ENCODE peak calls at places on chromosomes 5 and 9, in four cellular contexts. H is A549, B is tibial nerve, J is heart left ventricle. M is an unnamed sample.
A peak's percentile ranks its signal among the peaks of the same experiment; 100 is the strongest.

GRCh38 chr5:127957183-127957582 is 126.4 kb upstream of the SLC12A2 start:
- DNase-seq in H (peak; percentile 47), B (no peak), J (no peak), M (no peak)

GRCh38 chr5:179805070-179805528 is 1.6 kb downstream of the MGAT4B start:
- DNase-seq in H (no peak), B (no peak), J (no peak), M (peak; percentile 72)

GRCh38 chr5:111069839-111070238 is 1.7 kb upstream of the TSLP start:
- DNase-seq in H (no peak), B (no peak), J (no peak), M (no peak)

GRCh38 chr5:102863764-102864560 is 108.9 kb downstream of the PAM start:
- DNase-seq in H (no peak), B (no peak), J (no peak), M (no peak)

GRCh38 chr5:157431544-157432200 is 28.3 kb upstream of the NIPAL4 start:
- DNase-seq in H (peak; percentile 35), B (no peak), J (peak; percentile 30), M (no peak)

GRCh38 chr9:93813687-93814560 is 141.2 kb downstream of the BARX1 start:
- DNase-seq in H (no peak), B (no peak), J (no peak), M (no peak)

GRCh38 chr5:2329741-2330140 is 421.7 kb downstream of the IRX2 start:
- DNase-seq in H (no peak), B (no peak), J (no peak), M (no peak)

GRCh38 chr5:179271821-179272325 is 73.4 kb downstream of the ADAMTS2 start:
- DNase-seq in H (no peak), B (peak; percentile 10), J (peak; percentile 17), M (no peak)

GRCh38 chr9:31588010-31588409 is 796.4 kb upstream of the ACO1 start:
- DNase-seq in H (no peak), B (no peak), J (no peak), M (no peak)

GRCh38 chr9:40925149-40925548 is 203.3 kb downstream of the FOXD4L6 start:
- DNase-seq in H (no peak), B (no peak), J (no peak), M (no peak)
- H3K9me3 ChIP-seq in H (peaks cover 71% of the 10 kb centered on the region), B (peaks cover 9% of the 10 kb centered on the region), J (peaks cover 83% of the 10 kb centered on the region), M (peaks cover 8% of the 10 kb centered on the region)

GRCh38 chr5:99453181-99453580 is 524.4 kb upstream of the CHD1 start:
- DNase-seq in H (no peak), B (no peak), J (no peak), M (no peak)
- H3K4me1 ChIP-seq in H (no peaks in the 10 kb centered on the region), B (no peaks in the 10 kb centered on the region), J (no peaks in the 10 kb centered on the region), M (no peaks in the 10 kb centered on the region)

DNA sequence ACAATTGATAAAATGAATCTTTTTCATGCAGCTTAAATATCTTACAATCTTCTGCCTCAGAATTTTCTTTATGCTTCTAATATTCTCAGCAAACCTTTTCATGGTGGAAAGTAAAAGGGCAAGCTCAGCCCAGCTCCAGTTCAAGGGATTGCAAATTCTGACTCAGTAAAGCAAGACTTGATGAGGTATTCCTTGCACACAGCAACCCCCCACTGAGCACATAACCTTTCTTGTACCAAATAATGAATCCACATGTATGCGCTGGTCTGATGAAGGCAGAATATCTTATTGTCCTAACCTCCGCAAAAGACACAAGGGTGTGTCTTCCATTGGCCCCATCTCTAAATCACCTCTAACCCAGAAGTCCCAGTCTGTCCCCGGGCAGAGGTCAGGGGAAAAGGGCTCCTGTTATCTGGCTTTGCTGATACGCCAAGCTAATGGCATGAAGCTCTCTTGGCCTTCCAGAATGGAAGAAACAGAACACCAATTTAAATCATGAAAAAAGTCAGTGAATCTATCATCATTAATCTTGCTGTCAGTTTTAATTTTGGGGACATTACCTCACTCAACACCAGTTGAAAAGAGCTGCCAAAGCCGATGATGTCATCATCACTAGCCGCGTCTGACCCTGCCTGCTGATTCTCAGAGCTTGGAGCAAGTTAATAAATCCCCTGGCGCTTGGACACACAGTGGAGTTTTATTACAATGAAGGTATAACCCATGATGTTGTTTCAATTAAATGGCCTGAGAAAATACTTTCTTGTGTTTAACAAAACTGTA is 592.4 kb upstream of the CLINT1 start:
- DNase-seq in H (no peak), B (peak; percentile 18), J (peak; percentile 66), M (no peak)
- H3K27ac ChIP-seq in H (no peak overlapping the region), B (no peak overlapping the region), J (peak overlapping the region; percentile 17), M (no peak overlapping the region)

GRCh38 chr5:165258188-165258855 is 1752.9 kb downstream of the MAT2B start:
- DNase-seq in H (no peak), B (no peak), J (no peak), M (no peak)
- H3K9me3 ChIP-seq in H (no peaks in the 10 kb centered on the region), B (no peaks in the 10 kb centered on the region), J (no peaks in the 10 kb centered on the region), M (no peaks in the 10 kb centered on the region)

GRCh38 chr9:115590016-115590415 is 472.1 kb upstream of the TNC start:
- DNase-seq in H (peak; percentile 12), B (no peak), J (no peak), M (no peak)
- H3K4me1 ChIP-seq in H (peaks cover 58% of the 10 kb centered on the region), B (peaks cover 3% of the 10 kb centered on the region), J (no peaks in the 10 kb centered on the region), M (no peaks in the 10 kb centered on the region)

GRCh38 chr9:38041564-38042267 is 27.3 kb downstream of the SHB start:
- DNase-seq in H (no peak), B (no peak), J (no peak), M (no peak)

GRCh38 chr9:38037981-38038306 is 31.1 kb downstream of the SHB start:
- DNase-seq in H (no peak), B (no peak), J (no peak), M (no peak)

GRCh38 chr9:38038307-38039089 is 30.5 kb downstream of the SHB start:
- DNase-seq in H (no peak), B (no peak), J (no peak), M (no peak)

GRCh38 chr9:38039907-38040682 is 28.9 kb downstream of the SHB start:
- DNase-seq in H (no peak), B (no peak), J (no peak), M (no peak)

GRCh38 chr9:38039090-38039906 is 29.7 kb downstream of the SHB start:
- DNase-seq in H (no peak), B (no peak), J (no peak), M (no peak)
- H3K27ac ChIP-seq in H (peak overlapping the region; percentile 84), B (peak overlapping the region; percentile 4), J (peak overlapping the region; percentile 77), M (peak overlapping the region; percentile 15)

GRCh38 chr5:17891881-17892280 is 257.6 kb downstream of the TAF11L14 start:
- DNase-seq in H (no peak), B (no peak), J (no peak), M (no peak)
- H3K9me3 ChIP-seq in H (no peaks in the 10 kb centered on the region), B (no peaks in the 10 kb centered on the region), J (no peaks in the 10 kb centered on the region), M (no peaks in the 10 kb centered on the region)

DNA sequence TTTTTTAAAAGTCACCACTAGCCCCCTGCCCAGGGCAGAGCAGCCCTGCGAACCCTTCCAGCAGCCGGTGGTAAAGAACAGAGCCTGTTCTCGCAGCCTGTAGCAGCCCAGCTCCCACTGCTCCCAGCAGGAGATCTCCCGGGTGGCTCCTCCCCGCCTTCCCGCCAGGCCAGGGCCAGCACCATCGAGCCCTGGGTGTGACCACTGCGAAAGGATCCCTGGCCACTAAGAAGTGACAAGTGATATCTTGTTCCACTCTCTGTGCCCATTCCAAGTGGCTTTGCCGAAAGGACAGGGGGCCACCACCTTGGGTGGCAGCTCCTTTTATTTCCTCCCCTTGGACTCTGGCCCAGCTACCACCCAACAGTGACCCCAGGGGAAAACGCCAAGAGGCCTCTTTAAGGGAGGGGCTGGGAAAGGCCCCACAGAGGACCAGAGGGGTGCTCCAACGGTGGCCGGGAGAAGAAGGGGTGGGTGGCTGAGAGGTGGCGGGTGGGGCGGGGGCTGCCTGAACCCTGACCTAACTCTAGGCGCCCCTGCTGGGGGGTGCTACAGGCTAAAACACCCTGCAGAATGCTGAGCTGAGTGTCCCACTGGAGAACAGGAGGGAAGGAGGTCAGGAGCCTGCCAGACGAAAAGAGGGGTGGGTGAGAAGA is 1.6 kb downstream of the NACC2 start:
- DNase-seq in H (peak; percentile 84), B (no peak), J (no peak), M (no peak)
- H3K4me1 ChIP-seq in H (peaks cover 57% of the 10 kb centered on the region), B (peaks cover 51% of the 10 kb centered on the region), J (peaks cover 52% of the 10 kb centered on the region), M (peaks cover 11% of the 10 kb centered on the region)